ENCODE peak calls at places on chromosome 7, in five cellular contexts. Q is IMR-90, E is Calu3, O is NCI-H1092 treated with DMSO at 0.1 percent for 48 hours, X is uterus. V is an unnamed sample.
A peak's percentile ranks its signal among the peaks of the same experiment; 100 is the strongest.

GRCh38 chr7:57385668-57386067 is 64.3 kb upstream of the ZNF716 start:
- DNase-seq in Q (no peak), E (no peak), O (no peak), X (no peak), V (no peak)

GRCh38 chr7:4769753-4770152 is 5.7 kb upstream of the AP5Z1 start:
- DNase-seq in Q (peak; percentile 11), E (no peak), O (peak; percentile 66), X (no peak), V (no peak)

GRCh38 chr7:55396386-55396785 is 31.2 kb downstream of the LANCL2 start:
- DNase-seq in Q (no peak), E (no peak), O (no peak), X (no peak), V (no peak)

GRCh38 chr7:69677054-69677847 is 79.0 kb downstream of the AUTS2 start:
- DNase-seq in Q (no peak), E (no peak), O (no peak), X (no peak), V (no peak)

GRCh38 chr7:130814753-130815152 is 80.7 kb upstream of the KLF14 start:
- DNase-seq in Q (peak; percentile 50), E (peak; percentile 26), O (no peak), X (no peak), V (no peak)

GRCh38 chr7:103106336-103107070 is 31.6 kb downstream of the ARMC10 start:
- DNase-seq in Q (peak; percentile 16), E (no peak), O (no peak), X (no peak), V (peak; percentile 26)

GRCh38 chr7:5183155-5183554 is 6.9 kb upstream of the WIPI2 start:
- DNase-seq in Q (no peak), E (no peak), O (no peak), X (no peak), V (no peak)

GRCh38 chr7:15323545-15323944 is 238.3 kb downstream of the AGMO start:
- DNase-seq in Q (no peak), E (no peak), O (no peak), X (no peak), V (no peak)

GRCh38 chr7:133572087-133572486 is 319.2 kb downstream of the EXOC4 start:
- DNase-seq in Q (no peak), E (no peak), O (no peak), X (no peak), V (no peak)

GRCh38 chr7:44244282-44244681 is 43.5 kb downstream of the YKT6 start:
- DNase-seq in Q (no peak), E (peak; percentile 75), O (no peak), X (no peak), V (no peak)

GRCh38 chr7:73704640-73705550 is 14.6 kb downstream of the STX1A start:
- DNase-seq in Q (peak; percentile 44), E (no peak), O (no peak), X (peak; percentile 67), V (no peak)

GRCh38 chr7:131459256-131459655 is 97.2 kb downstream of the PODXL start:
- DNase-seq in Q (peak; percentile 1), E (no peak), O (no peak), X (no peak), V (no peak)

GRCh38 chr7:27146491-27147210 is 923 bp downstream of the HOXA6 start:
- DNase-seq in Q (no peak), E (no peak), O (no peak), X (no peak), V (peak; percentile 82)

GRCh38 chr7:47707596-47707995 is 125.7 kb upstream of the TNS3 start:
- DNase-seq in Q (no peak), E (no peak), O (no peak), X (no peak), V (no peak)

GRCh38 chr7:88668591-88668990 is 90.9 kb upstream of the ZNF804B start:
- DNase-seq in Q (no peak), E (no peak), O (no peak), X (no peak), V (no peak)

GRCh38 chr7:130266961-130267321 is 278 bp downstream of the CPA2 start:
- DNase-seq in Q (no peak), E (no peak), O (no peak), X (no peak), V (no peak)

GRCh38 chr7:139099181-139099947 is 10.2 kb downstream of the ZC3HAV1 start:
- DNase-seq in Q (peak; percentile 23), E (no peak), O (no peak), X (no peak), V (no peak)

GRCh38 chr7:69764071-69764470 is 165.8 kb downstream of the AUTS2 start:
- DNase-seq in Q (no peak), E (no peak), O (no peak), X (no peak), V (peak; percentile 27)

GRCh38 chr7:140475747-140476333 is 3.5 kb downstream of the MKRN1 start:
- DNase-seq in Q (peak; percentile 41), E (peak; percentile 57), O (peak; percentile 69), X (peak; percentile 40), V (peak; percentile 53)

GRCh38 chr7:25726682-25727357 is 425.2 kb upstream of the NFE2L3 start:
- DNase-seq in Q (no peak), E (no peak), O (no peak), X (no peak), V (peak; percentile 55)

GRCh38 chr7:41930538-41931262 is 227.8 kb upstream of the INHBA start:
- DNase-seq in Q (peak; percentile 61), E (no peak), O (no peak), X (no peak), V (no peak)

GRCh38 chr7:29588212-29588611 is 24.6 kb downstream of the PRR15 start:
- DNase-seq in Q (no peak), E (no peak), O (no peak), X (no peak), V (no peak)

GRCh38 chr7:70935854-70936253 is 196.1 kb upstream of the GALNT17 start:
- DNase-seq in Q (no peak), E (no peak), O (no peak), X (no peak), V (no peak)

GRCh38 chr7:107948645-107949442 is 54.1 kb downstream of the LAMB1 start:
- DNase-seq in Q (peak; percentile 94), E (peak; percentile 56), O (no peak), X (no peak), V (no peak)

GRCh38 chr7:91780526-91780925 is 100.0 kb downstream of the MTERF1 start:
- DNase-seq in Q (no peak), E (no peak), O (no peak), X (no peak), V (no peak)

GRCh38 chr7:100016209-100016901 is 959 bp downstream of the ZKSCAN1 start:
- DNase-seq in Q (no peak), E (no peak), O (peak; percentile 17), X (no peak), V (no peak)

GRCh38 chr7:27121656-27122055 is 8.9 kb downstream of the HOXA4 start:
- DNase-seq in Q (peak; percentile 23), E (no peak), O (no peak), X (no peak), V (no peak)

GRCh38 chr7:27201231-27202017 is 1.5 kb upstream of the HOXA13 start:
- DNase-seq in Q (no peak), E (no peak), O (no peak), X (no peak), V (no peak)

GRCh38 chr7:125927556-125927955 is 997.9 kb upstream of the POT1 start:
- DNase-seq in Q (no peak), E (no peak), O (no peak), X (no peak), V (peak; percentile 32)

GRCh38 chr7:141333459-141333858 is 217.8 kb upstream of the AGK start:
- DNase-seq in Q (no peak), E (no peak), O (no peak), X (no peak), V (no peak)

GRCh38 chr7:76031964-76032363 is 15.8 kb downstream of the STYXL1 start:
- DNase-seq in Q (no peak), E (no peak), O (no peak), X (no peak), V (no peak)

GRCh38 chr7:153948055-153948454 is 104.1 kb upstream of the DPP6 start:
- DNase-seq in Q (no peak), E (no peak), O (no peak), X (no peak), V (no peak)

GRCh38 chr7:33946094-33946699 is 40.9 kb downstream of the BMPER start:
- DNase-seq in Q (no peak), E (no peak), O (no peak), X (no peak), V (no peak)

GRCh38 chr7:40298421-40298820 is 163.6 kb downstream of the SUGCT start:
- DNase-seq in Q (peak; percentile 73), E (no peak), O (no peak), X (no peak), V (no peak)

V was measured in NCI-H510A treated with DMSO at 0.1 percent for 48 hours.